ENCODE peak calls at places on chromosomes 13 and 19, in ten cellular contexts. T is endothelial cell, P is thoracic aorta, Y is heart left ventricle, Q is fibroblast of the aortic adventitia, C is cardiac muscle cell, I is left ventricle myocardium inferior, O is GM13976, E is osteocyte, Z is body of pancreas. M is an unnamed sample.

GRCh38 chr13:59157181-59157580 is 1006.5 kb downstream of the DIAPH3 start:
- DNase-seq in I (no peak), P (no peak), Q (no peak), O (no peak), T (no peak), Z (no peak), E (no peak), Y (no peak), C (no peak), M (no peak)

GRCh38 chr19:35703343-35703742 is 1.0 kb upstream of the ZBTB32 start:
- DNase-seq in Y (no peak), E (no peak), Q (no peak), T (no peak), I (no peak), O (no peak), P (no peak), C (no peak), Z (peak), M (no peak)

GRCh38 chr19:3409346-3410064 is 43.1 kb downstream of the NFIC start:
- DNase-seq in Z (peak), Y (peak), P (no peak), C (peak), T (no peak), E (no peak), Q (no peak), O (no peak), I (peak), M (no peak)

GRCh38 chr13:45162821-45163220 is 38.0 kb downstream of the KCTD4 start:
- DNase-seq in C (no peak), Y (no peak), O (no peak), T (no peak), P (no peak), E (no peak), Q (peak), I (no peak), Z (no peak), M (no peak)

GRCh38 chr19:4208385-4209094 is 20.8 kb upstream of the EBI3 start:
- DNase-seq in C (no peak), Q (no peak), T (no peak), I (no peak), E (no peak), P (no peak), Z (no peak), O (peak), Y (no peak), M (no peak)

GRCh38 chr13:72692884-72693514 is 34.4 kb downstream of the MZT1 start:
- DNase-seq in E (no peak), O (no peak), P (no peak), Z (no peak), C (no peak), Q (no peak), Y (no peak), I (no peak), T (no peak), M (no peak)

GRCh38 chr19:22545751-22546150 is 88.4 kb upstream of the ZNF492 start:
- DNase-seq in P (no peak), Q (no peak), E (no peak), C (no peak), I (peak), T (peak), Z (peak), Y (no peak), O (peak), M (no peak)

GRCh38 chr19:8702350-8702749 is 3.8 kb upstream of the ACTL9 start:
- DNase-seq in C (no peak), Z (no peak), Q (no peak), I (no peak), P (no peak), Y (no peak), T (no peak), O (no peak), E (peak), M (no peak)

GRCh38 chr19:47419789-47420188 is 462 bp upstream of the MEIS3 start:
- DNase-seq in Z (no peak), T (no peak), I (no peak), Y (no peak), C (no peak), Q (no peak), P (no peak), E (no peak), O (no peak), M (no peak)

GRCh38 chr19:51320258-51320657 is 8.8 kb downstream of the IGLON5 start:
- DNase-seq in Q (no peak), T (no peak), E (no peak), O (no peak), I (no peak), C (no peak), Z (no peak), P (no peak), Y (no peak), M (no peak)

GRCh38 chr19:41930926-41931592 is 2.8 kb upstream of the ERFL start:
- DNase-seq in T (no peak), Q (no peak), I (no peak), E (no peak), Z (no peak), O (no peak), P (no peak), C (no peak), Y (no peak), M (no peak)

GRCh38 chr19:3298853-3299449 is 67.4 kb upstream of the NFIC start:
- DNase-seq in I (no peak), T (no peak), Y (no peak), C (no peak), P (no peak), Z (no peak), O (no peak), Q (no peak), E (no peak), M (no peak)

GRCh38 chr13:99656843-99657506 is 155.7 kb downstream of the TM9SF2 start:
- DNase-seq in P (no peak), T (no peak), E (peak), Q (no peak), Y (no peak), C (no peak), O (no peak), Z (no peak), I (no peak), M (no peak)

GRCh38 chr13:46961719-46962118 is 64.9 kb upstream of the HTR2A start:
- DNase-seq in Y (no peak), O (peak), Q (peak), E (no peak), T (no peak), P (no peak), Z (no peak), C (no peak), I (no peak), M (peak)

GRCh38 chr19:6997679-6998445 is 23.4 kb downstream of the MBD3L2B start:
- DNase-seq in Z (no peak), I (no peak), Y (no peak), T (no peak), Q (no peak), P (no peak), C (no peak), O (peak), E (no peak), M (no peak)

GRCh38 chr13:33785384-33785783 is 32.6 kb upstream of the RFC3 start:
- DNase-seq in O (no peak), E (no peak), Z (no peak), P (no peak), C (no peak), Y (no peak), Q (no peak), I (no peak), T (no peak), M (no peak)

GRCh38 chr13:35468195-35468594 is 8.3 kb downstream of the MAB21L1 start:
- DNase-seq in P (no peak), Z (no peak), E (no peak), Q (peak), O (no peak), Y (no peak), C (no peak), I (no peak), T (no peak), M (no peak)

GRCh38 chr13:93234459-93234858 is 7.9 kb downstream of the GPC6 start:
- DNase-seq in O (no peak), I (no peak), C (no peak), Z (no peak), Y (no peak), E (no peak), P (no peak), T (no peak), Q (no peak), M (no peak)

GRCh38 chr13:95710313-95710712 is 33.4 kb downstream of the DNAJC3 start:
- DNase-seq in Q (peak), Y (no peak), Z (no peak), E (no peak), P (no peak), I (no peak), O (no peak), T (no peak), C (no peak), M (no peak)

GRCh38 chr13:43470610-43471009 is 316.2 kb downstream of the ENOX1 start:
- DNase-seq in C (no peak), I (no peak), T (no peak), Y (no peak), Z (no peak), E (no peak), P (no peak), O (no peak), Q (no peak), M (no peak)

GRCh38 chr13:44052843-44053607 is 173.3 kb downstream of the LACC1 start:
- DNase-seq in O (no peak), Z (no peak), Q (peak), Y (no peak), E (no peak), I (peak), C (peak), P (peak), T (peak), M (no peak)

GRCh38 chr19:29680447-29680846 is 15.2 kb downstream of the PLEKHF1 start:
- DNase-seq in I (peak), E (no peak), O (peak), Z (no peak), T (no peak), C (no peak), P (no peak), Q (no peak), Y (no peak), M (peak)

GRCh38 chr13:43767351-43767901 is 19.3 kb downstream of the ENOX1 start:
- DNase-seq in E (no peak), Q (peak), T (no peak), P (no peak), C (peak), Z (no peak), Y (peak), I (peak), O (no peak), M (no peak)

GRCh38 chr19:10104665-10105221 is 1.4 kb upstream of the PPAN start:
- DNase-seq in I (no peak), Z (no peak), T (no peak), Q (no peak), E (no peak), O (peak), Y (no peak), C (no peak), P (no peak), M (no peak)

GRCh38 chr19:2982983-2983350 is 5.6 kb downstream of the TLE6 start:
- DNase-seq in Q (peak), Y (peak), P (peak), T (no peak), Z (peak), O (peak), E (peak), C (peak), I (peak), M (no peak)

GRCh38 chr13:57629391-57629804 is 2.1 kb upstream of the PCDH17 start:
- DNase-seq in O (no peak), E (no peak), Y (peak), Z (peak), I (no peak), P (no peak), T (peak), Q (peak), C (no peak), M (peak)

GRCh38 chr19:2084993-2085720 is 11.0 kb downstream of the MOB3A start:
- DNase-seq in O (peak), E (no peak), P (no peak), T (peak), Z (no peak), C (no peak), Y (peak), I (peak), Q (no peak), M (peak)

GRCh38 chr19:18000480-18000980 is 7.4 kb upstream of the ARRDC2 start:
- DNase-seq in O (no peak), Y (no peak), E (no peak), Z (no peak), C (no peak), Q (no peak), T (no peak), I (no peak), P (no peak), M (no peak)

GRCh38 chr19:3108775-3109174 is 14.6 kb downstream of the GNA11 start:
- DNase-seq in Q (peak), T (peak), Y (peak), I (peak), E (no peak), C (peak), Z (peak), P (no peak), O (peak), M (no peak)

GRCh38 chr13:31038834-31039552 is 106.5 kb downstream of the TEX26 start:
- DNase-seq in P (no peak), C (no peak), O (peak), I (no peak), E (peak), T (no peak), Y (no peak), Z (no peak), Q (no peak), M (no peak)

GRCh38 chr19:55443045-55443823 is at the start of gene SHISA7:
- DNase-seq in O (no peak), Z (no peak), C (no peak), Q (no peak), E (no peak), P (no peak), I (no peak), Y (no peak), T (no peak), M (no peak)
- TF ChIP-seq CTCF in O (no peak), Z (no peak), C (no peak), Q (no peak), E (no peak), P (no peak), I (no peak), Y (no peak), T (no peak), M (no peak)

GRCh38 chr13:112102243-112102642 is 35.3 kb downstream of the SOX1 start:
- DNase-seq in T (no peak), C (peak), Q (no peak), O (no peak), Y (no peak), Z (no peak), P (no peak), E (no peak), I (no peak), M (no peak)
- TF ChIP-seq CTCF in T (no peak), C (no peak), Q (no peak), O (no peak), Y (peak), Z (no peak), P (no peak), E (no peak), I (peak), M (no peak)

GRCh38 chr19:50025022-50025793 is at the start of gene VRK3:
- DNase-seq in Y (peak), P (peak), O (peak), Q (peak), E (peak), C (peak), I (peak), T (peak), Z (peak), M (peak)
- TF ChIP-seq CTCF in Y (no peak), P (no peak), O (no peak), Q (peak), E (peak), C (peak), I (peak), T (no peak), Z (no peak), M (peak)

GRCh38 chr13:102658678-102659077 is 36.2 kb downstream of the METTL21C start:
- DNase-seq in P (no peak), O (no peak), Q (no peak), C (no peak), T (no peak), I (no peak), Z (no peak), E (no peak), Y (no peak), M (no peak)

GRCh38 chr13:102654786-102655185 is 40.1 kb downstream of the METTL21C start:
- DNase-seq in Y (no peak), E (no peak), Z (no peak), I (no peak), Q (no peak), C (no peak), O (no peak), T (peak), P (no peak), M (no peak)

GRCh38 chr13:102659168-102659713 is 35.6 kb downstream of the METTL21C start:
- DNase-seq in I (no peak), E (no peak), O (no peak), Q (no peak), C (no peak), T (no peak), P (no peak), Z (no peak), Y (no peak), M (no peak)

GRCh38 chr13:102651892-102652291 is 43.0 kb downstream of the METTL21C start:
- DNase-seq in Z (no peak), P (no peak), C (no peak), I (no peak), E (no peak), T (no peak), O (no peak), Q (peak), Y (no peak), M (no peak)

GRCh38 chr13:102657630-102658029 is 37.2 kb downstream of the METTL21C start:
- DNase-seq in P (no peak), E (no peak), Q (no peak), O (no peak), Z (no peak), T (no peak), C (no peak), I (no peak), Y (no peak), M (no peak)
- TF ChIP-seq CTCF in P (no peak), E (peak), Q (peak), O (no peak), Z (no peak), T (peak), C (peak), I (peak), Y (no peak), M (peak)

GRCh38 chr19:40716655-40717324 is at the start of the genes COQ8B and ITPKC:
- DNase-seq in Q (peak), I (peak), E (peak), Z (peak), Y (peak), T (peak), P (peak), O (peak), C (peak), M (peak)

GRCh38 chr19:40716031-40716654 is 543 bp downstream of the COQ8B start:
- DNase-seq in T (no peak), P (peak), E (no peak), C (no peak), O (no peak), I (no peak), Q (no peak), Z (peak), Y (no peak), M (peak)

GRCh38 chr19:40717325-40717879 is 490 bp downstream of the ITPKC start:
- DNase-seq in Q (no peak), T (no peak), Y (no peak), I (no peak), P (no peak), C (no peak), E (no peak), O (no peak), Z (peak), M (no peak)

GRCh38 chr19:40713939-40714338 is 2.7 kb downstream of the COQ8B start:
- DNase-seq in Z (no peak), O (no peak), Y (no peak), P (no peak), E (no peak), C (no peak), I (no peak), T (no peak), Q (no peak), M (no peak)

DNA sequence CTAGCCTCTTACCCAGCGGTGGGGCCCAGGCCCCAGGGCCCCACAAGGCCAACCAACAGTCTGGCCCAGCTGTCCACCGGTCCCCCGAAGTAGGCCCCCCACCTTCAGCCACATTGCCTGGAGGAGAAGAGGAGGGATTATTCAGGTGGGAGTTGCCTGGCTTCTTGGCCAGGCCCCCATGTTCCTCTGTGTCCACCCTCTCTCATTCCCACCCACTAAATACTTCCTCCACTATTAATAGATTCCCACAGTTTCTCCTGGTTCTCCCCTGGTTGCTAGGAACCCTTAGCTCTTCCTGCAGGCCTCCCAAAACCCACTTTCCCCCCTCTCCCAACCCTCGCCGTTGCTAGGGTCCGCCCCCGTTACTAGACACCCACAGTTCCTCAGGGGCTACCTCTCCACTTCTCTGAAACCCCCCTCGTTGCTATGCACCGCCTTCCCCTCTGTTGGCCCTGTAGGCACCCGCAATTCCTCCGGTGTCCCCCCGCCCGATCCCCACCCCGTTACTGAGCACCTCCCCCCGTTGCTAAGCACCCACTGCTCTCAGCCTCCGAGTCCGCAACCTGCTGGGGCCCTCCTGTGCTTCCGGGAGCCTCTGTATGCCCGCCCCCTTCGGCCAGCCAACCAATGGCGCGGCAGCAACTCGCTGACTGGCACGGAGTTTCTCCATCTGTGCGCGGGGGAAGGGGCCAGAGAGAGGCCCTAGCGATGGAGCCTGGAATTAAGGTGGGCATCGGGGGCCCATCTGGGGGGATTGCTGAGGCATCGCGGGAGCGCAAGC is 2.0 kb downstream of the COQ8B start:
- DNase-seq in I (peak), T (peak), C (peak), Y (peak), O (peak), Q (peak), Z (peak), P (peak), E (peak), M (peak)
- TF ChIP-seq CTCF in I (peak), T (no peak), C (no peak), Y (no peak), O (no peak), Q (peak), Z (no peak), P (no peak), E (no peak), M (no peak)